ENCODE peak calls at places on chromosomes 2 and 18, in ten cellular contexts. Q, X, E, W, J, C, N, I, L and O are unnamed samples.

GRCh38 chr2:24008672-24009366 is 1.1 kb upstream of the MFSD2B start:
- DNase-seq in Q (peak), X (no peak), E (no peak), W (no peak), J (no peak), C (no peak), N (no peak), I (no peak), L (no peak), O (no peak)

GRCh38 chr2:60213865-60214657 is 339.4 kb downstream of the BCL11A start:
- DNase-seq in Q (peak), X (no peak), E (no peak), W (no peak), J (peak), C (peak), N (no peak), I (no peak), L (no peak), O (no peak)

GRCh38 chr2:215713393-215713792 is 277.5 kb upstream of the FN1 start:
- DNase-seq in Q (peak), X (no peak), E (no peak), W (no peak), J (peak), C (peak), N (no peak), I (no peak), L (no peak), O (peak)

GRCh38 chr18:27685807-27686412 is 491.0 kb downstream of the CDH2 start:
- DNase-seq in Q (peak), X (no peak), E (no peak), W (no peak), J (peak), C (peak), N (peak), I (peak), L (peak), O (peak)

GRCh38 chr2:45851576-45852304 is 200.3 kb downstream of the PRKCE start:
- DNase-seq in Q (peak), X (no peak), E (no peak), W (no peak), J (peak), C (peak), N (no peak), I (peak), L (no peak), O (no peak)

GRCh38 chr2:1642066-1642861 is 102.1 kb downstream of the PXDN start:
- DNase-seq in Q (no peak), X (no peak), E (no peak), W (no peak), J (no peak), C (no peak), N (no peak), I (peak), L (no peak), O (peak)

GRCh38 chr2:81598437-81598836 is 1293.9 kb upstream of the LRRTM1 start:
- DNase-seq in Q (no peak), X (no peak), E (no peak), W (no peak), J (no peak), C (no peak), N (no peak), I (no peak), L (no peak), O (peak)

GRCh38 chr2:200670313-200670712 is 84.5 kb downstream of the AOX1 start:
- DNase-seq in Q (peak), X (no peak), E (no peak), W (no peak), J (no peak), C (no peak), N (no peak), I (no peak), L (no peak), O (no peak)

GRCh38 chr18:62118324-62118723 is 68.5 kb downstream of the PIGN start:
- DNase-seq in Q (no peak), X (no peak), E (no peak), W (no peak), J (no peak), C (no peak), N (no peak), I (peak), L (no peak), O (no peak)

GRCh38 chr2:157419031-157419580 is 24.8 kb downstream of the CYTIP start:
- DNase-seq in Q (no peak), X (no peak), E (no peak), W (no peak), J (no peak), C (no peak), N (no peak), I (no peak), L (no peak), O (no peak)

GRCh38 chr2:191036365-191036764 is 22.4 kb upstream of the STAT1 start:
- DNase-seq in Q (no peak), X (no peak), E (no peak), W (no peak), J (no peak), C (no peak), N (no peak), I (no peak), L (no peak), O (no peak)

GRCh38 chr2:106882658-106883057 is 3.3 kb downstream of the ST6GAL2 start:
- DNase-seq in Q (peak), X (no peak), E (no peak), W (no peak), J (no peak), C (no peak), N (no peak), I (no peak), L (no peak), O (no peak)
- TF ChIP-seq CTCF in Q (peak), X (no peak), E (no peak), W (no peak), J (no peak), C (no peak), N (no peak), I (peak), L (no peak), O (no peak)

DNA sequence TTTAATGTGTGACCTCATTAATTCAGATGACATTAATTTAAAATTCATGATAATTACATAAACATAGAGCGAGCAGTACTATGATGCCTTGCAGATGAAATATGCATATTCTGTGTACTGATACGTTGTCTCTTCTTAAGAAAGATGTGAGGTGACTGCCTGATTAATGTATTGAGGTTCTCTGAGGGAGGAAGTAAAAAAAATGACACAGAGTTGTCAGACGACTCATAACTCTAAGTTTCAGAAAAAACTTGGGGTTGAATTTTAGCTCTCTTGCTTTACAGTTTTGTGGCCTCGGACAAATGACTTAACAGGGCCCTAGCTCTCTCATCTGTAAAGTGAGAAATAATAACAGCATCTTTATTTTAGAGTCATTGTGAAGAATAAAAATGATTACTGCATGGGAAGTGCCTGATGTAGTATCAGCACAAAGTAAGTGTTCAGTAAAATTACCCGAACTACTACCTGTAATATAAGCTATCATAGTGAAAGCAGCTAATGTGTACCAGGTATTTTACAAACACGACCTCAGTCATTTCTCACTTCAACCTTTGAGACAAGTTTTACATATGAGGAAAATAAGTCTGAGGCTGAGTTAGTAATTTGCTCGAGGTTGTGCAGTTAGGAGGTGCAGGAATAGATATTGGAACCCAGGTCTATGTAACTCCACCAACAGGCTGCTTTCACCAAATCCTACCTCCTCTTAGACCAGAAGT is 65.3 kb downstream of the ALK start:
- DNase-seq in Q (no peak), X (no peak), E (no peak), W (no peak), J (no peak), C (no peak), N (no peak), I (no peak), L (no peak), O (no peak)
- TF ChIP-seq CTCF in Q (no peak), X (no peak), E (no peak), W (no peak), J (no peak), C (no peak), N (no peak), I (no peak), L (no peak), O (no peak)

DNA sequence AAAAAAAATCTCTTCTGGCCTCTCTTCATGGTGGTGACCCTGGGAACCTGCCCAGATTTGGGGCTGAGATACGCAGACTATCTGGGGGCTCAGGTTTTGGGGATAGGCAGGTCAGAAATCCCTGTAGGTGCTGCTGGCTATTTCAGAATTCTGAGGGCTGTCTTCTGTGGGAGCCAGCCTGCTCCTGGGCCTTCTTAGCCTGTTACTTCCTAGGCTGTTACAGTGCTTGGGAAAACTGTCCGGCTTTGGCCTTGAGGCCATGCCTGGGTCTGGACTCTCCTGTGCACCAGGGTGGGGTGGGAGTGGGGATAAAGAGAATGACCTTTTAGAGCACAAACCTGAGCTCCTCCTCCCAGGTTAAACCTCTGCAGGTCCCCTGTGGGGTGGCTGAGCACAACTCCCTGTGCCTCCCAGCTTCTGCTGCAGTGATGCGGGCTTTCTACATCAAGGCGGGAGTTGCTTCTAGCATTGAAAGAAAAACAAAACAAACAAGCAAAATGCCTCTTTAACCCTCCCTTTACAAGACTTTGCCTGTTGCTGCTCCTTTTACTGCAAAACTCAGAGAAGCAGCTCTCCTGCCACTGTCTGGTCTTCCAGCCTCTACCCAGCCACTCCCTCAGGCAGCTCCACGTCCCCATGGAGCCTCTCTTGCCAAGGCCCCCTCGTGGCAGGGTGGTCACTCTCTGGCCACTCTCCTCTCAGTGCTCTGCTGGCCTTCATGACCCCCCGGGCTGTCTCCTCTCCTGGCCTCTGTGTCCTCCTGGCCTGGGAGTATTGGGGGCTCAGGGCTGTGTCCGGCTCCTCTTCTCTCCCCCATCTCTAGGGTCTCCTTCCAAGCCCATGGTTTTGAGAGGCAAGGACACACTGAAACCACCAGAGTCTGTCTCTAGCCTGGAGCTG is 293.0 kb upstream of the HS6ST1 start:
- DNase-seq in Q (no peak), X (no peak), E (no peak), W (no peak), J (no peak), C (no peak), N (no peak), I (no peak), L (no peak), O (no peak)
- TF ChIP-seq CTCF in Q (no peak), X (no peak), E (no peak), W (no peak), J (no peak), C (no peak), N (no peak), I (peak), L (no peak), O (no peak)

GRCh38 chr2:66576381-66577330 is 141.7 kb downstream of the MEIS1 start:
- DNase-seq in Q (peak), X (no peak), E (peak), W (no peak), J (peak), C (peak), N (peak), I (no peak), L (no peak), O (peak)

GRCh38 chr2:66573412-66573811 is 138.5 kb downstream of the MEIS1 start:
- DNase-seq in Q (no peak), X (no peak), E (no peak), W (no peak), J (no peak), C (peak), N (no peak), I (no peak), L (no peak), O (peak)

GRCh38 chr2:66575625-66576371 is 140.9 kb downstream of the MEIS1 start:
- DNase-seq in Q (no peak), X (no peak), E (peak), W (no peak), J (no peak), C (peak), N (peak), I (no peak), L (peak), O (peak)

GRCh38 chr2:66573866-66574265 is 138.9 kb downstream of the MEIS1 start:
- DNase-seq in Q (no peak), X (no peak), E (no peak), W (no peak), J (no peak), C (no peak), N (peak), I (no peak), L (no peak), O (peak)

GRCh38 chr2:66574701-66575624 is 140.0 kb downstream of the MEIS1 start:
- DNase-seq in Q (peak), X (no peak), E (peak), W (no peak), J (peak), C (peak), N (peak), I (peak), L (peak), O (peak)
- TF ChIP-seq CTCF in Q (peak), X (no peak), E (peak), W (no peak), J (peak), C (peak), N (peak), I (peak), L (peak), O (peak)

GRCh38 chr2:88165604-88166003 is 4.5 kb upstream of the THNSL2 start:
- DNase-seq in Q (no peak), X (no peak), E (no peak), W (no peak), J (no peak), C (no peak), N (no peak), I (no peak), L (no peak), O (no peak)
- TF ChIP-seq CTCF in Q (no peak), X (no peak), E (no peak), W (no peak), J (no peak), C (no peak), N (no peak), I (no peak), L (no peak), O (no peak)

GRCh38 chr2:75481041-75481836 is 79.5 kb downstream of the EVA1A start:
- DNase-seq in Q (peak), X (no peak), E (no peak), W (no peak), J (peak), C (peak), N (no peak), I (peak), L (no peak), O (peak)
- TF ChIP-seq CTCF in Q (peak), X (peak), E (peak), W (no peak), J (peak), C (peak), N (peak), I (peak), L (no peak), O (peak)

GRCh38 chr18:23968638-23969037 is 45.9 kb upstream of the TTC39C start:
- DNase-seq in Q (no peak), X (no peak), E (no peak), W (no peak), J (no peak), C (no peak), N (no peak), I (no peak), L (no peak), O (no peak)

GRCh38 chr18:23966909-23967308 is 47.6 kb upstream of the TTC39C start:
- DNase-seq in Q (no peak), X (no peak), E (no peak), W (no peak), J (no peak), C (no peak), N (no peak), I (no peak), L (no peak), O (no peak)

GRCh38 chr18:23967321-23968089 is 47.0 kb upstream of the TTC39C start:
- DNase-seq in Q (no peak), X (peak), E (no peak), W (no peak), J (no peak), C (no peak), N (no peak), I (no peak), L (no peak), O (no peak)

GRCh38 chr18:23964282-23965238 is 50.0 kb upstream of the TTC39C start:
- DNase-seq in Q (peak), X (no peak), E (no peak), W (peak), J (no peak), C (peak), N (no peak), I (no peak), L (no peak), O (no peak)

GRCh38 chr18:23963443-23964185 is 50.9 kb upstream of the TTC39C start:
- DNase-seq in Q (peak), X (no peak), E (no peak), W (no peak), J (no peak), C (peak), N (no peak), I (no peak), L (peak), O (peak)
- TF ChIP-seq CTCF in Q (peak), X (no peak), E (no peak), W (no peak), J (peak), C (no peak), N (no peak), I (no peak), L (no peak), O (no peak)